ENCODE peak calls at places on chromosome X, in seven cellular contexts. K is mesendoderm, Q is MCF 10A, V is NCI-H1930, R is fibroblast of lung, G is body of pancreas, T is amniotic stem cell. Y is an unnamed sample.

GRCh38 chrX:118724352-118724751 is 3.1 kb upstream of the IL13RA1 start:
- DNase-seq in G (no peak), R (no peak), T (no peak), K (no peak), V (no peak), Q (no peak), Y (no peak)

GRCh38 chrX:135639066-135639815 is 74.2 kb upstream of the CT45A1 start:
- DNase-seq in T (no peak), G (no peak), V (no peak), Q (no peak), R (no peak), K (no peak), Y (no peak)

GRCh38 chrX:103343105-103343504 is 13.1 kb downstream of the TCEAL7 start:
- DNase-seq in K (peak), G (peak), Q (peak), V (no peak), R (peak), T (peak), Y (no peak)

GRCh38 chrX:138921031-138921430 is 209.5 kb upstream of the FGF13 start:
- DNase-seq in K (no peak), R (no peak), V (no peak), G (no peak), T (no peak), Q (no peak), Y (no peak)

GRCh38 chrX:14065800-14066199 is 36.1 kb upstream of the GEMIN8 start:
- DNase-seq in G (no peak), T (no peak), R (no peak), Q (no peak), V (no peak), K (no peak), Y (no peak)

GRCh38 chrX:78109458-78109857 is 5.4 kb downstream of the PGK1 start:
- DNase-seq in R (no peak), G (no peak), K (no peak), T (no peak), V (no peak), Q (no peak), Y (no peak)

GRCh38 chrX:866441-866990 is 235.9 kb downstream of the SHOX start:
- DNase-seq in G (no peak), Q (no peak), T (no peak), V (no peak), R (no peak), K (no peak), Y (no peak)

GRCh38 chrX:8084023-8084422 is 87.0 kb downstream of the VCX2 start:
- DNase-seq in T (no peak), G (no peak), K (no peak), V (no peak), R (peak), Q (peak), Y (no peak)

GRCh38 chrX:71625471-71625870 is 7.2 kb upstream of the CXCR3 start:
- DNase-seq in V (no peak), K (no peak), Q (no peak), R (no peak), G (no peak), T (no peak), Y (no peak)

GRCh38 chrX:22748093-22748999 is 251.4 kb upstream of the DDX53 start:
- DNase-seq in K (peak), T (peak), G (peak), V (peak), Q (peak), R (peak), Y (no peak)

GRCh38 chrX:36803151-36803550 is 205.0 kb upstream of the FAM47C start:
- DNase-seq in K (no peak), Q (no peak), T (no peak), R (no peak), G (no peak), V (no peak), Y (no peak)

GRCh38 chrX:16836371-16836770 is 33.8 kb downstream of the RBBP7 start:
- DNase-seq in G (peak), K (peak), V (no peak), Q (no peak), T (no peak), R (peak), Y (no peak)